ENCODE peak calls at places on chromosome 22, in five cellular contexts. X is cardiac fibroblast, M is pancreas, E is sigmoid colon, G is SK-N-SH. H is an unnamed sample.
A peak's percentile ranks its signal among the peaks of the same experiment; 100 is the strongest.

GRCh38 chr22:36613958-36614357 is 85.0 kb upstream of the EIF3D start:
- DNase-seq in E (no peak), M (no peak), G (no peak), X (no peak), H (no peak)

GRCh38 chr22:47056361-47056760 is 293.9 kb downstream of the TBC1D22A start:
- DNase-seq in E (peak; percentile 46), M (no peak), G (no peak), X (no peak), H (no peak)

GRCh38 chr22:49553076-49553475 is 274.6 kb downstream of the BRD1 start:
- DNase-seq in G (no peak), X (no peak), M (no peak), E (peak; percentile 52), H (no peak)

GRCh38 chr22:26172389-26172990 is 3.2 kb downstream of the SEZ6L start:
- DNase-seq in G (peak; percentile 61), X (peak; percentile 27), M (peak; percentile 37), E (no peak), H (peak; percentile 87)

GRCh38 chr22:16970446-16970845 is 37.6 kb downstream of the GAB4 start:
- DNase-seq in G (no peak), X (no peak), M (no peak), E (no peak), H (no peak)

GRCh38 chr22:26471522-26471921 is 12.1 kb downstream of the HPS4 start:
- DNase-seq in X (peak; percentile 74), M (no peak), E (no peak), G (no peak), H (no peak)

GRCh38 chr22:35782504-35782903 is 64.8 kb downstream of the APOL5 start:
- DNase-seq in X (peak; percentile 18), G (no peak), E (no peak), M (no peak), H (no peak)

GRCh38 chr22:33467718-33468117 is 409.5 kb upstream of the SYN3 start:
- DNase-seq in E (no peak), G (peak; percentile 15), M (no peak), X (peak; percentile 2), H (no peak)

GRCh38 chr22:27986459-27986858 is 67.4 kb upstream of the PITPNB start:
- DNase-seq in M (no peak), G (no peak), E (peak; percentile 9), X (peak; percentile 25), H (peak; percentile 17)

GRCh38 chr22:50713571-50714056 is 24.4 kb upstream of the ACR start:
- DNase-seq in G (no peak), X (no peak), M (no peak), E (peak; percentile 62), H (no peak)

GRCh38 chr22:49181942-49182341 is 645.7 kb downstream of the BRD1 start:
- DNase-seq in X (no peak), G (no peak), E (no peak), M (no peak), H (no peak)

GRCh38 chr22:26547426-26547825 is 35.2 kb upstream of the TFIP11 start:
- DNase-seq in X (no peak), M (no peak), G (no peak), E (no peak), H (no peak)

GRCh38 chr22:48075604-48076400 is 1313.4 kb downstream of the TBC1D22A start:
- DNase-seq in E (peak; percentile 46), M (no peak), X (no peak), G (no peak), H (no peak)
- TF ChIP-seq CTCF in E (no peak), M (no peak), X (no peak), G (no peak), H (no peak)

DNA sequence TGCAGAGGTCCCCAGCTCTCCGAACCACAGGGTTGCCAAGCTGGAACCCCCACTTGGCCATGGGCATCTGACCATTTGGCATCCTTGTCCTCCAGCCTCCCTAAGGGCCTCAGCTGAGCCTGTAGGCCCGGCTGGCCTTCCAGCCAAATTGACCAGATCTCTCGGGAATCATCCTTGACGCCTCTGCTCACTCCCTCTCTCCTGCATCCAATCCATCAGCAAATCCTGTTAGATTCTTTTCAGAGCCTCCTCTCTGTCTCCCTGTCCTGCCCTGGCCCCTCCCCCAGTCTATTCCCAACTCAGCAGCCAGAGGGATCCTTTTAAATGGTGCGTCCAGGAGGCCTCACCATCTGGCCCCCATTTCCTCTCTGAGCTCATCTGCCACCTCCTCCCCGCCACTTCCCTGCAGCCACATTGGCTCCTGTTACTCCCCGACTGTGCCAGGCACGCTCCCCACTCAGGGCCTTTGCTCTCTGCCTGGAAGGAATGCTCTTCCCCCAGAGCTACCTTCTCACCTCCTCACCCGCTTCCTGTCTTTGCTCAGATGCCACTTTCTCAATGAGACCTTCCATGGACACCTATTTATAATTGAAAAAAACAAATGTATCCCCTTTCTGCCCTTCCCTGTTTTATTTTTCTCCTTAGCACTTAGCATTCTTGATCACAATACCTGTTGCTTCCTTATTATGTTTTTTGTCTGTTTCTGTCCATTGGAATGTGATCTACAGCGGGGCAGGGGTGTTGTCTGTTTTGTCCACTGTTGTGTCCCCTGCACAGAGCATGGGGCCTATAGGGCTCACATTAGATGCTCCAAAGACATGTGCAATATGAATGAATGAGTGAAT is 78.1 kb downstream of the NFAM1 start:
- DNase-seq in E (no peak), X (no peak), G (peak; percentile 77), M (no peak), H (peak; percentile 90)
- TF ChIP-seq CTCF in E (no peak), X (no peak), G (no peak), M (no peak), H (peak; percentile 56)

GRCh38 chr22:20028855-20029549 is 8.1 kb downstream of the TANGO2 start:
- DNase-seq in E (no peak), X (no peak), G (no peak), M (no peak), H (no peak)

GRCh38 chr22:20026996-20027601 is 6.2 kb downstream of the TANGO2 start:
- DNase-seq in X (no peak), G (no peak), M (no peak), E (no peak), H (no peak)

GRCh38 chr22:20026204-20026908 is 5.4 kb downstream of the TANGO2 start:
- DNase-seq in X (no peak), E (no peak), M (no peak), G (no peak), H (no peak)

GRCh38 chr22:20029550-20030225 is 8.8 kb downstream of the TANGO2 start:
- DNase-seq in E (no peak), M (no peak), X (no peak), G (no peak), H (no peak)

DNA sequence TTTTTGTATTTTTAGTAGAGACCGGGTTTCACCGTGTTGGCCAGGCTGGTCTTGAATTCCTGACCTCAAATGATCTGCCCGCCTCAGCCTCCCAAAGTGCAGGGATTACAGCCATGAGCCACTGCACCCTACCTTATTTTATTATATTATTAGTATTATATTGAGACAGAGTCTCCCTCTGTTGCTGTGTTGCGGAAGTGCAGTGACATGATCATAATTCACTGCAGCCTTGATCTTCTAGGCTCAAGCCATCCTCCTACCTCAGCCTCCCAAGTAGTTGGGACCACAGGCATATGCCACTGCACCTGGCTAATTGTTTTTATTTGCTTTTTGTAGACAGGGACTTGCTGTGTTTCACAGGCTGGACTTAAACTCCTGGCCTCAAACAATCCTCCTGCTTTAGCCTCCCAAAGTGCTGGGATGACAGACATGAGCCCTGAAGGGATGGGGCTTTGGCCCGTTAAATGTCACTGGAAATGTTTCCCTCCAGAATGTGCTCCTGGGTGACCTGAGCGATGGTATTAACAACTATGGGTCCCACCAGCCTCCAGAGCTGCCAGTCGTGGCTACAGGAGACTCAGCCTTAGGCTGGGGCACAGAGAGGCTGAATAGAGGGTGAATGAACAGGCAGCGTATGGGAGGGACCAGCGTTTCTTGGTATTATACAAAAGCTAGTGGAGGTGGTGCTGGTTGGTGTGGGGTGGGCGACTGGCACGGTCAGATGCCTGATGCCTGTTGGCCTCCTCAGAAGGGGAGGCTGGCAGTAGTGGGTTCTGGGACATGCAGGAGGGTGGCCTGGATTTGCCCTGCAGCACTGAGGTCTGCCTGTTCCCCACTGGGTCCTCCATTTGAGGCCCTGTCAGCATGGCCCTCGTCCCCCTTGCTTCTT is 7.3 kb downstream of the TANGO2 start:
- DNase-seq in G (no peak), X (peak; percentile 41), E (no peak), M (no peak), H (no peak)
- TF ChIP-seq CTCF in G (peak; percentile 51), X (peak; percentile 44), E (no peak), M (no peak), H (peak; percentile 49)

DNA sequence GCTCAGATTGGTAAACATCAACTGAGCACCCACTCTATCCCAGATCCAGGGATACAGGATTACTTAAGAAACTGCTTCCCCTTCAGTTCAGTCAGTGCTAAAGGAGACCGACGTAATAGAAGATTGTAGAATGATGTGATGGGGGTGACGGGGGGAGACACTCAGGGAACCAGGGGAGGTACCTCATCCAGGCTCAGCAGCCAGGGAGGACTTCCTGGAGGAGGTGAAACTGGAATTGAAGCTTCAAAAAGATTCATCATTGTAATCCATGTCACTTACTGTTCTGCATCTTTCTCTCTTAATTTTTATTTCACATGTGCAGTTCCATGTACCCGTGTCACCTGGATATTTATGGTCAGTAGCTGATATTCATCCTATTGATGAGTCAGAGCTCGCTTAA is 19.1 kb upstream of the TEF start:
- DNase-seq in X (no peak), M (no peak), E (no peak), G (no peak), H (no peak)
- TF ChIP-seq CTCF in X (no peak), M (no peak), E (no peak), G (no peak), H (no peak)

GRCh38 chr22:24145446-24146189 is 35.7 kb upstream of the SUSD2 start:
- DNase-seq in G (no peak), M (no peak), X (no peak), E (no peak), H (peak; percentile 62)
- TF ChIP-seq CTCF in G (no peak), M (no peak), X (no peak), E (no peak), H (no peak)

GRCh38 chr22:43315687-43316217 is 27.4 kb downstream of the SCUBE1 start:
- DNase-seq in E (no peak), G (no peak), M (no peak), X (no peak), H (no peak)
- TF ChIP-seq CTCF in E (no peak), G (no peak), M (no peak), X (no peak), H (no peak)

GRCh38 chr22:21567456-21568206 is at the start of gene UBE2L3:
- DNase-seq in E (peak; percentile 88), G (peak; percentile 96), M (peak; percentile 86), X (peak; percentile 85), H (peak; percentile 95)
- TF ChIP-seq CTCF in E (no peak), G (no peak), M (no peak), X (no peak), H (no peak)

DNA sequence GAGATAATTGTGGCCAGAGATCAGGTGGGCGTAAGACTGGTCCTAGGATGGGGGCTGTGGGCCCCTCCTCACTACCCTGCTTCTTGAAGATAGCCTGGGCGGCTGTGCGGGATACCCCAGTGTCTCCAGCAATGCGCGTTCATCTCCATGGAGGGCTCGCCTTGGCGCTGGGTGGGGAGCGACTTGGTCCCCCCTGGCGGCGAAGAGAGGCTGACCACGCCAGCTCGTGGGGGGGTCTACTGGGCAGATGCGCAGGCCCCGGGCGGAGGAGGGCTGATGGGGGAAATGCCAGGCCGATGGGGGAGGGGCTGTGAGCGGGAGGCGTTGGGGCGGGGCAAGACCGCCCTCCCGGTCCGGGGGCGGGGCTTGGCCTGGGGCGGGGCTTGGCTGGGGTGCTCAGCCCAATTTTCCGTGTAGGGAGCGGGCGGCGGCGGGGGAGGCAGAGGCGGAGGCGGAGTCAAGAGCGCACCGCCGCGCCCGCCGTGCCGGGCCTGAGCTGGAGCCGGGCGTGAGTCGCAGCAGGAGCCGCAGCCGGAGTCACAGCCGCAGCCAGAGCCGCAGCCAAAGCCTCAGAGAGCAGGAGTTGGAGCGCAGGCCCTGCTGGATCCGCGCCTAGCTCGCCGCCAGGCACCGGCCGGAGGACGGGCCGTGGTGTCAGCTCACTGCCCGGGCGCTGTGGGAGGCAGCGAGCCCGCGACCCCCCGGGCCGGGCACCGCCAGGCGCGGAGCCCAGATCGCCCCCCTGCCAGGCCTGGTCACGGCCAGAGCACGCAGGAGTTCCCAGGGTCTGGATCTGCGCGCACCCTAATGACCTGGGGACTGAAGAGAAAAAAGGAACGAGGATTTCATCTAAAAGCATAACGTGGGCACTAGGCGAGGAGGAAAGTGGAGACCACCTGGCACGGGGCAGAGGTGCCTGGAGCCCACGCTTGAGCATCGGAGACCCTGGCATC is at the start of gene SLC35E4:
- DNase-seq in X (peak; percentile 93), M (peak; percentile 94), G (peak; percentile 100), E (peak; percentile 98), H (peak; percentile 97)
- TF ChIP-seq CTCF in X (peak; percentile 45), M (no peak), G (peak; percentile 54), E (no peak), H (peak; percentile 52)